ENCODE peak calls at places on chromosome 2, in eight cellular contexts. D, R, Q, E, X, M, T and F are unnamed samples. For H3K4me1, the result is how much of the 10 kb centered on the place peaks cover.

GRCh38 chr2:151632993-151633592 is 101.2 kb downstream of the NEB start:
- DNase-seq in E (no peak), X (peak), D (no peak), Q (no peak), M (no peak), T (peak), R (no peak), F (peak)

GRCh38 chr2:209476367-209477191 is 52.7 kb downstream of the MAP2 start:
- DNase-seq in M (no peak), X (peak), E (no peak), D (no peak), T (no peak), Q (no peak), R (no peak), F (no peak)

GRCh38 chr2:176407711-176408110 is 138.5 kb downstream of the MTX2 start:
- DNase-seq in R (no peak), M (no peak), T (peak), D (no peak), Q (no peak), X (no peak), E (no peak), F (no peak)

GRCh38 chr2:233429175-233429897 is 75.0 kb downstream of the DGKD start:
- DNase-seq in T (peak), M (no peak), D (no peak), R (no peak), Q (no peak), E (no peak), X (no peak), F (no peak)

GRCh38 chr2:85341269-85342029 is 12.9 kb downstream of the RETSAT start:
- DNase-seq in E (no peak), X (no peak), M (no peak), D (no peak), Q (no peak), T (no peak), R (no peak), F (no peak)

GRCh38 chr2:95260028-95261023 is 13.9 kb upstream of the PROM2 start:
- DNase-seq in E (peak), T (no peak), R (no peak), Q (no peak), D (peak), M (no peak), X (no peak), F (no peak)

GRCh38 chr2:135226961-135227360 is 174.9 kb downstream of the RAB3GAP1 start:
- DNase-seq in E (no peak), T (peak), R (no peak), M (no peak), X (no peak), D (no peak), Q (no peak), F (no peak)

GRCh38 chr2:28424799-28425492 is 32.3 kb downstream of the FOSL2 start:
- DNase-seq in T (no peak), M (no peak), R (no peak), E (no peak), Q (no peak), X (no peak), D (no peak), F (no peak)

GRCh38 chr2:188519133-188519532 is 227.5 kb downstream of the GULP1 start:
- DNase-seq in M (no peak), T (peak), R (no peak), D (no peak), X (no peak), E (no peak), Q (no peak), F (no peak)

GRCh38 chr2:148013879-148014278 is 6.7 kb downstream of the ORC4 start:
- DNase-seq in T (no peak), Q (no peak), D (no peak), M (no peak), X (no peak), R (no peak), E (no peak), F (no peak)

DNA sequence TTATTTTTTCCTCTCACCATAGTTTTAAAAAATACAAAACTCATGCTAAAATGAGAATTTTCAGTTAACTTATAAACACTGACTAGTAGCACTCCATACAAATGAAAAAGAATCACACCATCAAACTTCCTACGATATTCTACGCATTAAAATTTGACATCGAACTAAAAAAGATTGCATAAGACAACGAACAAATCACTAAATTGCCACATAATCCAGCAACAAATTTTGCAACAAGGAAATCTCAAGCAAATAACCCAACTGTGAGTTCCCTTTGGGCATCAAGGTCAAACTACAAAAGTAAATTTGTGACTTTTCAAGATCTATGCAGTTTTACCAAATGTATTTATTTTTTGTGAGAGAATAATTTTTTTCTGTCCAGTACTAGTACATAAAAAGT is 1.5 kb downstream of the MAP3K2 start:
- DNase-seq in E (no peak), R (no peak), Q (no peak), M (no peak), D (no peak), X (no peak), T (no peak), F (no peak)
- H3K4me1 ChIP-seq in E (half or more), R (under half), Q (under half), M (under half), D (under half), X (under half), T (under half), F (under half)

GRCh38 chr2:66541646-66542045 is 106.7 kb downstream of the MEIS1 start:
- DNase-seq in Q (no peak), M (no peak), D (no peak), E (no peak), R (no peak), X (no peak), T (no peak), F (no peak)
- H3K4me1 ChIP-seq in Q (under half), M (under half), D (under half), E (half or more), R (under half), X (half or more), T (under half), F (half or more)

DNA sequence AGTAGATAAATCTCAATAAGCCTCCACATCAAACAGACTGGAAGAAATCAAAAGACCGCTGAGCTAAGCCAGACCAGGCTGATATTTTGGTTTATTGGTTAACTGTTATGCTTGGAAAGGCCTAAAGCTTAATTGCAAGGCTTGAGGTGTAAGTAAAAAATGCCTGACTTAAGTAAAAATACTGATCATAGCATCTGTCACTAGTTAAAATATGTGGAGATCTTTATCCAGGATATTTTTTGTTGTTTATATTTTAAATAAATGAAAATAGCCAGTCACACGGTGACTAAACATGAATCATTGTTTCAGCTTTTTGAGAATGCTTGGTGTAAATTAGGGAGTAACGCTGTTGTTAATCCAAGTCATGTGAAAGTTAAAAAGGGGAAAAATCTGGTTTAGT is 127.9 kb downstream of the THADA start:
- DNase-seq in T (peak), R (no peak), M (no peak), Q (no peak), E (no peak), D (no peak), X (no peak), F (no peak)
- H3K4me1 ChIP-seq in T (under half), R (under half), M (under half), Q (under half), E (under half), D (under half), X (under half), F (under half)

GRCh38 chr2:15767679-15768078 is 172.7 kb upstream of the MYCN start:
- DNase-seq in R (no peak), D (no peak), M (no peak), Q (no peak), E (no peak), X (no peak), T (no peak), F (no peak)
- H3K4me1 ChIP-seq in R (under half), D (under half), M (under half), Q (under half), E (under half), X (under half), T (under half), F (under half)

DNA sequence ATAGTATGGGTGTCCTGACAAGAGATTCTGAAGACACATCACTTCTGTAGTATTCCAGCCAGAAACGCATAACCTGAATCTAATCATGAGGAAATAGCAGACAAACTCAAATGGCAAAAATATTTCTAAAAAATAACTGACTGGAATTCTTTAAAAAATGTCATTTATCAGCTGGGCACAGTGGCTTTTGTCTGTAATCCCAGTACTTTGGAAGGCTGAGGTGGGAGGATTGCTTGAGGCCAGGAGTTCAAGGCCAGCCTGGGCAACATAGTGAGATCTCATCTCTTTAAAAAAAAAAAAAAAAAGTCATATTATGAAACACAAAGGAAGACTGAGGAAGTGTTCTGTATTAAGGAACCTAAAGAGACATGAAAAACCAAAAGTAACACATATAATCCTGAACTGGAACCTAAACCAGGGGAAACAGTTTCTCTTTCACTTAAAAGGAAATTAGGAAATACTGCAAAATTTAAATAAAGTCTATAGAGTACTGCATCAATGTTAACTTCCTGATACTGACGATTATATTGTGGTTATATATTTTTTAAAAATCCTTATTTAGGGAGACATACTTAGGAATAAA is 29.9 kb downstream of the SESTD1 start:
- DNase-seq in T (peak), Q (no peak), E (no peak), D (no peak), X (no peak), R (no peak), M (no peak), F (no peak)
- H3K4me1 ChIP-seq in T (under half), Q (under half), E (half or more), D (under half), X (under half), R (under half), M (under half), F (under half)

GRCh38 chr2:43217228-43218220 is 8.9 kb downstream of the ZFP36L2 start:
- DNase-seq in Q (peak), E (no peak), M (no peak), T (no peak), D (peak), R (no peak), X (no peak), F (no peak)

GRCh38 chr2:43216629-43217028 is 9.8 kb downstream of the ZFP36L2 start:
- DNase-seq in M (no peak), D (peak), Q (peak), X (no peak), R (no peak), E (no peak), T (no peak), F (no peak)

GRCh38 chr2:43218550-43219382 is 7.6 kb downstream of the ZFP36L2 start:
- DNase-seq in M (peak), T (peak), X (no peak), Q (peak), E (no peak), D (peak), R (peak), F (peak)

GRCh38 chr2:43219383-43220228 is 6.8 kb downstream of the ZFP36L2 start:
- DNase-seq in Q (peak), X (peak), T (peak), M (peak), E (peak), R (peak), D (peak), F (peak)

DNA sequence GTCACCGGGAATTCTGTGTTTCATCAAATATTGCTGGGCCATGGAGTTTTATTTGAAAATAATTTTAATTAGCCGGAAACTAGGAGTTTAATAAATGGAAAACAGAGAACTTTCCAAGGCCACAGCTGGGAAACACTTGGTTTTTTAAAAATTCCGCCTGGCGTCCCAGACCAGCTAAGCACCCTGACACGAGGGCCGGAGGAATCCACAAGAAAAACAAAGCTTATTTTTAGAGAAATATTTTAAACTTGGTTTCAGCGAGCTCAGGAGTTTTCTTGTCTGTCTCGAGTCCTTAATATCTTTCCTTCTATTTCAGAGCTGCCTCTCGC is 8.2 kb downstream of the ZFP36L2 start:
- DNase-seq in E (no peak), D (peak), M (no peak), T (no peak), X (no peak), R (no peak), Q (no peak), F (no peak)
- H3K4me1 ChIP-seq in E (half or more), D (under half), M (under half), T (under half), X (under half), R (under half), Q (under half), F (half or more)

DNA sequence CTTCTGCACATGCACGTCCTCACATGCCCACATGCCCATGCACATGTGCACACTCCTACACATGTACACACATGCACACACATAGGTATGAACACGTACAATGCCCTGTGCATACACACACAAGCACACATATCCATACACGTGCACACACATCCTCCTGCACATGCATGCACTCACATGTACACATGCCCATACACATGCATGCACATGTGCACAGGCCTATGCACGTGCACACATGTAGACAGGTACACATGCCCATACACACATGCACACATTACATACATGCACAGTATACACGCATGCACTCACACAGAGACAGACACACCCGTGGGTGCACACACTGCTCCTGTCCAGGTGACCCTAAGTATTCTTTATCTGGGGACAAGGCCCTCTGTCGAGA is 34.3 kb downstream of the GPC1 start:
- DNase-seq in X (no peak), E (peak), R (no peak), M (no peak), Q (no peak), D (peak), T (no peak), F (no peak)
- H3K4me1 ChIP-seq in X (under half), E (under half), R (under half), M (under half), Q (under half), D (under half), T (under half), F (under half)

DNA sequence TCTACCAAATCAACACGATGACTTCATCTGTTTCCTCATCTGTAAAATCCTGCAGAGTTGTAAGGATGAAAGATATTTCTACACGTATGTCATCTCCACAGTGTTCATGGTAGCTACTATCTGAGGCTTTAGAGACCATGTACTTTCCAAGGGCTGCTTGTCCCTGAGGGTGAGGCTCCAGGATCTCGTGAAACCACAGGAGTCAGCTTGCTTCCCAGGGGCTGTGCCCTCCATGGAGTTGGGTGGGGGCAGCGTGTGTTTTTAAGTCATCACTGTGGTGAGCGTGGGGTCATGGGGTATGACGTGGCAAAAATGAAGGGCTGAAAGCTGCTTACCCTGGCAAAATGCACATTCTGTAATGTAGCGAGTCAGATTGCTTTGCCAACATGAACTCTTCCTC is 81.6 kb downstream of the ASAP2 start:
- DNase-seq in M (no peak), E (no peak), Q (no peak), D (no peak), T (peak), R (no peak), X (no peak), F (no peak)
- H3K4me1 ChIP-seq in M (under half), E (under half), Q (under half), D (under half), T (half or more), R (under half), X (under half), F (under half)